ENCODE peak calls at places on chromosomes 2 and 18, in four cellular contexts. One of them, this sample, is unnamed.

GRCh38 chr2:215530191-215530968 is 94.5 kb upstream of the FN1 start:
- DNase-seq in heart left ventricle: no peak
- DNase-seq in heart right ventricle: no peak
- DNase-seq in endodermal cell: no peak
- DNase-seq in this sample: no peak

GRCh38 chr2:196441527-196441926 is 198.0 kb upstream of the CCDC150 start:
- DNase-seq in heart right ventricle: no peak
- DNase-seq in endodermal cell: no peak
- DNase-seq in heart left ventricle: no peak
- DNase-seq in this sample: no peak

GRCh38 chr2:238379096-238379810 is 47.5 kb upstream of the ASB1 start:
- DNase-seq in heart left ventricle: no peak
- DNase-seq in heart right ventricle: no peak
- DNase-seq in endodermal cell: no peak
- DNase-seq in this sample: no peak

GRCh38 chr2:84904717-84905174 is 710 bp upstream of the TMSB10 start:
- DNase-seq in endodermal cell: peak
- DNase-seq in heart right ventricle: peak
- DNase-seq in heart left ventricle: peak
- DNase-seq in this sample: peak

GRCh38 chr18:11336241-11336640 is 186.9 kb upstream of the PIEZO2 start:
- DNase-seq in endodermal cell: no peak
- DNase-seq in heart right ventricle: no peak
- DNase-seq in heart left ventricle: no peak
- DNase-seq in this sample: no peak

GRCh38 chr2:65281626-65282351 is 54.2 kb downstream of the ACTR2 start:
- DNase-seq in heart right ventricle: peak
- DNase-seq in heart left ventricle: peak
- DNase-seq in endodermal cell: peak
- DNase-seq in this sample: peak

GRCh38 chr2:118371500-118371899 is 283.2 kb downstream of the INSIG2 start:
- DNase-seq in heart right ventricle: no peak
- DNase-seq in heart left ventricle: no peak
- DNase-seq in endodermal cell: peak
- DNase-seq in this sample: no peak

GRCh38 chr2:115299207-115299606 is 856.8 kb downstream of the DPP10 start:
- DNase-seq in heart right ventricle: no peak
- DNase-seq in heart left ventricle: no peak
- DNase-seq in endodermal cell: no peak
- DNase-seq in this sample: no peak

GRCh38 chr18:58321986-58322385 is 278.0 kb downstream of the NEDD4L start:
- DNase-seq in endodermal cell: peak
- DNase-seq in heart right ventricle: peak
- DNase-seq in heart left ventricle: peak
- DNase-seq in this sample: peak

GRCh38 chr2:188675391-188676011 is 298.7 kb upstream of the COL3A1 start:
- DNase-seq in heart left ventricle: no peak
- DNase-seq in heart right ventricle: no peak
- DNase-seq in endodermal cell: no peak
- DNase-seq in this sample: no peak

GRCh38 chr2:200399046-200399445 is 92.6 kb downstream of the SPATS2L start:
- DNase-seq in heart right ventricle: no peak
- DNase-seq in heart left ventricle: no peak
- DNase-seq in endodermal cell: no peak
- DNase-seq in this sample: no peak